ENCODE peak calls at places on chromosomes 6 and 20, in seven cellular contexts. I is mesendoderm, R is H9, M is IMR-90, H is neuronal stem cell, X is H1, D is mesenchymal stem cell. V is an unnamed sample.

GRCh38 chr6:44161997-44162338 is 3.3 kb downstream of the CAPN11 start:
- DNase-seq in H (no peak), R (no peak), X (no peak), D (no peak), M (peak), I (no peak), V (no peak)

GRCh38 chr6:144266091-144266649 is 19.0 kb upstream of the UTRN start:
- DNase-seq in D (peak), I (peak), X (no peak), R (peak), H (peak), M (peak), V (peak)

GRCh38 chr20:59525500-59526241 is 78.7 kb upstream of the PHACTR3 start:
- DNase-seq in X (no peak), I (peak), R (peak), D (peak), M (peak), H (peak), V (peak)

GRCh38 chr20:41191562-41192500 is 54.5 kb downstream of the PLCG1 start:
- DNase-seq in R (no peak), M (no peak), H (no peak), I (no peak), X (no peak), D (no peak), V (no peak)

GRCh38 chr6:106453756-106454367 is 93.3 kb downstream of the CRYBG1 start:
- DNase-seq in D (no peak), X (no peak), H (no peak), M (no peak), R (peak), I (peak), V (no peak)

GRCh38 chr20:54122189-54122588 is 51.6 kb downstream of the CYP24A1 start:
- DNase-seq in I (no peak), M (peak), X (no peak), R (no peak), D (peak), H (no peak), V (peak)

GRCh38 chr20:25226433-25227316 is 21.2 kb upstream of the PYGB start:
- DNase-seq in D (no peak), R (no peak), M (no peak), I (no peak), H (no peak), X (no peak), V (no peak)

GRCh38 chr6:132498638-132499037 is 14.3 kb downstream of the STX7 start:
- DNase-seq in M (no peak), H (no peak), D (no peak), X (no peak), I (no peak), R (no peak), V (no peak)

GRCh38 chr20:17557675-17558006 is 12.2 kb upstream of the DSTN start:
- DNase-seq in I (no peak), M (peak), D (peak), R (no peak), X (no peak), H (no peak), V (peak)

GRCh38 chr6:87772597-87773530 is 70.8 kb upstream of the AKIRIN2 start:
- DNase-seq in I (peak), M (peak), D (peak), X (no peak), R (no peak), H (no peak), V (no peak)

GRCh38 chr6:108961077-108961476 is 112.9 kb downstream of the ARMC2 start:
- DNase-seq in I (no peak), R (no peak), D (no peak), M (no peak), X (no peak), H (no peak), V (no peak)

GRCh38 chr6:64459411-64459810 is 823.8 kb downstream of the PHF3 start:
- DNase-seq in D (peak), X (no peak), R (no peak), M (no peak), I (peak), H (no peak), V (no peak)

GRCh38 chr6:22099241-22099640 is 197.6 kb downstream of the PRL start:
- DNase-seq in X (no peak), D (no peak), R (no peak), I (no peak), M (no peak), H (no peak), V (no peak)

GRCh38 chr6:22101163-22101562 is 195.7 kb downstream of the PRL start:
- DNase-seq in I (no peak), H (no peak), R (no peak), D (no peak), X (no peak), M (peak), V (no peak)

GRCh38 chr6:22095886-22096285 is 200.9 kb downstream of the PRL start:
- DNase-seq in H (no peak), D (peak), I (no peak), X (no peak), M (peak), R (no peak), V (peak)

GRCh38 chr6:22099923-22100322 is 196.9 kb downstream of the PRL start:
- DNase-seq in X (no peak), R (no peak), H (no peak), D (no peak), I (no peak), M (no peak), V (no peak)

DNA sequence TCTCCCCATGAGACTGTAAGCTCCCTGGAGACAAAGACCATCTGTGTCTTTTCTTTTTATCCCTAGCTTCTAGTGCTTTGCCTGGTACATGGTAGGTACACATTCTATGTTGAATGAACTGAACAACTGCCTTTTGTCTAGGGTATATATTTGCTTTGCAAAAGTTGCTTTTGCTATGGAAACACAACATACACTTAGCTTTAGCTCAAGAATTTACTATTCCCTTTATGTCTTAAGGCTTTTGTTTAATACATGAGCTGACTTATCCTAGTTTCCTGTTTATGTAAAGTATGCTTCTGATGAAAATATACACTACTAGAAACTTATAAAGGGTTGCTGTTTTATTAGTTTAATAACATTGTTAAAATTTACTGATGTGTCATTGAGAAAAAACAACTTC is 198.2 kb downstream of the PRL start:
- DNase-seq in D (peak), R (no peak), H (no peak), X (no peak), I (no peak), M (peak), V (no peak)
- H3K18ac ChIP-seq in D (no peak), R (no peak), H (no peak), X (no peak), I (no peak), M (peak), V (no peak)

GRCh38 chr6:149075616-149076354 is 241.7 kb upstream of the TAB2 start:
- DNase-seq in D (no peak), H (no peak), M (peak), R (no peak), I (no peak), X (no peak), V (no peak)
- H2BK120ac ChIP-seq in D (no peak), H (no peak), M (no peak), R (no peak), I (no peak), X (no peak), V (no peak)

DNA sequence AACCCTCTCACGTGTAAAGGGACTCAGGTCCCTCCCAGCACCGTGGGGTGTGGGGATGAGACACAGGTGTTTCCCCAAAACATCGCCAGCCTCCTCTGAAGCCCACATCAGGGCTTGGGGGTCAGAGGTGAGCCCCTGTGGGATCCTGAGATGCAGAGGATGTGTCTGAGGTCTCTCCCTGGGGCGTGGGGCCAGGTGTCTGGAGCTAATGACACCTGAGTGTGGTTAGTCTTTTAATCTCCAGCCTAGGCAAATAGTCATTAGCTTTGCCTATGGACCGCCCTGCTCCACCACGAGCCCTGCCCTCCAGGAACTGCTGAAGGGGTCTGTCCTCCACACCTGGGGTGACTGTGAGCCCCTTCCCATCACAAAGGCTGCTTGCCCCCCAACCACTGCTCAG is 1.7 kb downstream of the SRMS start:
- DNase-seq in R (no peak), X (no peak), H (no peak), D (no peak), M (no peak), I (no peak), V (no peak)
- H3K18ac ChIP-seq in R (no peak), X (no peak), H (peak), D (no peak), M (no peak), I (no peak), V (no peak)

GRCh38 chr20:10639051-10639761 is 34.6 kb downstream of the JAG1 start:
- DNase-seq in D (no peak), M (peak), R (no peak), H (no peak), X (no peak), I (no peak), V (no peak)

GRCh38 chr20:10636326-10636818 is 37.4 kb downstream of the JAG1 start:
- DNase-seq in R (no peak), D (peak), H (no peak), X (no peak), M (peak), I (no peak), V (no peak)

GRCh38 chr20:10635476-10636208 is 38.2 kb downstream of the JAG1 start:
- DNase-seq in H (no peak), X (no peak), D (no peak), I (no peak), M (no peak), R (no peak), V (no peak)

GRCh38 chr20:10637563-10637962 is 36.2 kb downstream of the JAG1 start:
- DNase-seq in I (peak), D (no peak), H (peak), X (peak), M (no peak), R (peak), V (no peak)

DNA sequence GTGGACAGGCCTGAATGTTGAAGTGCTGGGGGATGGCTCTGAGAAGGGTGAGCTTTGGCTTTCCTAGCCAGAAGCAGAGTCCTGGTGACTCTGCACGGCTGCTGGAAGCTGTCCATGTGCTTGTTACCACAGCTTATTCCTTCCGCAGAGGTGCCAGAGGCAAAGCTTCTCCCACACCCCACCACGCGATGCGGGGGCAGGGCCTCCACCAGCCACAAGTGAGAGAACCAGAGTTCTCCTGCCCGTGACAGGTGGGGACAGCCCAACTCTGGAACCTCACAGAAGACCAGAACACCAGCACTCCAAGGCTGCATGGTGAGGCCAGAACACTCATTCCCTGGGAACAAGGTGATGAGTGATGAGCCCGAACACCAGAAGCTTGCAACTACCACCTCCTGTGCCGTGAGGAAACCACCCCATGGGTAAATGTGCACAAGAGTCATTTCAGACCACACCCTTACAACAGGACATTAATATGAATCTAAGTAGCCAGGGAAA is 36.7 kb downstream of the JAG1 start:
- DNase-seq in M (peak), H (no peak), X (no peak), D (no peak), R (no peak), I (no peak), V (no peak)
- H2BK120ac ChIP-seq in M (peak), H (no peak), X (peak), D (no peak), R (no peak), I (no peak), V (no peak)